ENCODE peak calls at places on chromosomes 12 and 14, in nine cellular contexts. L is right cardiac atrium; Z is activated CD4-positive, alpha-beta T cell treated with anti-CD3 and anti-CD28 coated beads for 36 hours; W is HepG2; O is stimulated activated naive CD8-positive, alpha-beta T cell treated with anti-CD3 and anti-CD28 coated beads, Interleukin-15, amount 100 ng/mL, for 72 hours; X is omental fat pad; F is activated naive CD8-positive, alpha-beta T cell treated with anti-CD3 and anti-CD28 coated beads, Interleukin-2, amount 50 U/mL, for 24 hours; B is activated T-cell treated with anti-CD3 and anti-CD28 coated beads, Interleukin-2, amount 50 U/mL, for 72 hours; R is natural killer cell. H is an unnamed sample.

GRCh38 chr12:120849765-120850164 is 54.4 kb downstream of the SPPL3 start:
- ATAC-seq in L (no peak), Z (peak), W (peak), O (no peak), X (peak), F (no peak), B (no peak), R (no peak), H (peak)

GRCh38 chr14:23300687-23301223 is 1.9 kb downstream of the PPP1R3E start:
- ATAC-seq in L (peak), Z (no peak), W (no peak), O (no peak), X (no peak), F (no peak), B (no peak), R (no peak), H (no peak)

GRCh38 chr12:92778525-92778924 is 75.7 kb downstream of the PLEKHG7 start:
- ATAC-seq in L (no peak), Z (no peak), W (no peak), O (no peak), X (no peak), F (no peak), B (no peak), R (no peak), H (no peak)

GRCh38 chr12:93008044-93008778 is 79.1 kb upstream of the EEA1 start:
- ATAC-seq in L (no peak), Z (peak), W (no peak), O (peak), X (no peak), F (peak), B (peak), R (no peak), H (peak)

GRCh38 chr12:115325858-115326257 is 641.9 kb upstream of the TBX3 start:
- ATAC-seq in L (peak), Z (no peak), W (no peak), O (no peak), X (no peak), F (no peak), B (no peak), R (no peak), H (no peak)

GRCh38 chr12:45257185-45257585 is 41.3 kb downstream of the ANO6 start:
- ATAC-seq in L (peak), Z (peak), W (no peak), O (peak), X (no peak), F (peak), B (no peak), R (peak), H (no peak)

GRCh38 chr14:54686219-54686870 is 119.4 kb downstream of the SAMD4A start:
- ATAC-seq in L (peak), Z (no peak), W (no peak), O (no peak), X (peak), F (no peak), B (no peak), R (no peak), H (no peak)

GRCh38 chr12:339557-340195 is 49.4 kb downstream of the KDM5A start:
- ATAC-seq in L (no peak), Z (no peak), W (no peak), O (no peak), X (no peak), F (no peak), B (no peak), R (no peak), H (no peak)

GRCh38 chr12:121184984-121185894 is 24.7 kb upstream of the P2RX4 start:
- ATAC-seq in L (no peak), Z (no peak), W (peak), O (no peak), X (no peak), F (no peak), B (no peak), R (no peak), H (no peak)

GRCh38 chr14:58479975-58480374 is 52.5 kb downstream of the KIAA0586 start:
- ATAC-seq in L (no peak), Z (no peak), W (no peak), O (no peak), X (no peak), F (no peak), B (no peak), R (no peak), H (no peak)

GRCh38 chr12:69154585-69155363 is 84.6 kb upstream of the CPSF6 start:
- ATAC-seq in L (peak), Z (peak), W (peak), O (peak), X (no peak), F (peak), B (peak), R (peak), H (peak)

GRCh38 chr12:46549527-46550265 is 177.1 kb upstream of the SLC38A2 start:
- ATAC-seq in L (no peak), Z (peak), W (no peak), O (peak), X (no peak), F (peak), B (peak), R (peak), H (peak)

GRCh38 chr12:48569946-48570345 is at the start of gene LALBA:
- ATAC-seq in L (no peak), Z (no peak), W (no peak), O (no peak), X (no peak), F (no peak), B (no peak), R (no peak), H (no peak)